ENCODE peak calls at places on chromosomes 5 and 9, in seven cellular contexts. A is left lobe of liver, O is AG08395, Q is neuronal stem cell, I is lower lobe of right lung, G is substantia nigra, F is HS-27A. H is an unnamed sample.

GRCh38 chr5:58469895-58470294 is 10.0 kb upstream of the PLK2 start:
- DNase-seq in I (no peak), G (no peak), A (no peak), Q (no peak), O (no peak), F (no peak), H (no peak)

GRCh38 chr5:140112685-140113179 is 1.2 kb upstream of the PURA start:
- DNase-seq in G (no peak), A (no peak), O (no peak), I (no peak), F (no peak), Q (no peak), H (no peak)

GRCh38 chr9:124835026-124835501 is 18.2 kb upstream of the WDR38 start:
- DNase-seq in Q (no peak), A (no peak), O (no peak), F (peak), G (no peak), I (no peak), H (no peak)

GRCh38 chr9:125374443-125375309 is 113.0 kb downstream of the GAPVD1 start:
- DNase-seq in F (peak), I (peak), A (peak), Q (peak), G (no peak), O (peak), H (peak)

GRCh38 chr9:129320575-129321311 is 142.7 kb upstream of the IER5L start:
- DNase-seq in F (no peak), G (no peak), Q (no peak), A (peak), O (peak), I (peak), H (no peak)

GRCh38 chr9:20593551-20593950 is 28.7 kb downstream of the MLLT3 start:
- DNase-seq in A (no peak), I (no peak), O (peak), Q (no peak), F (no peak), G (no peak), H (no peak)

GRCh38 chr9:94213513-94214124 is 45.5 kb upstream of the ZNF169 start:
- DNase-seq in G (peak), A (peak), Q (peak), I (peak), O (peak), F (peak), H (peak)

GRCh38 chr9:127144670-127145458 is 22.4 kb upstream of the ANGPTL2 start:
- DNase-seq in F (no peak), O (no peak), I (no peak), A (no peak), Q (no peak), G (no peak), H (no peak)

GRCh38 chr5:98768160-98769005 is 5.1 kb upstream of the RGMB start:
- DNase-seq in G (no peak), O (peak), Q (peak), I (peak), F (no peak), A (no peak), H (peak)

GRCh38 chr9:84839538-84839937 is 170.0 kb downstream of the NTRK2 start:
- DNase-seq in O (peak), G (no peak), Q (no peak), A (no peak), I (no peak), F (no peak), H (no peak)

GRCh38 chr9:134635431-134636141 is 6.0 kb upstream of the COL5A1 start:
- DNase-seq in G (no peak), Q (no peak), F (no peak), O (no peak), I (peak), A (no peak), H (no peak)

GRCh38 chr9:98916660-98917059 is 27.0 kb upstream of the COL15A1 start:
- DNase-seq in O (peak), A (no peak), F (no peak), Q (no peak), I (no peak), G (no peak), H (no peak)

GRCh38 chr5:88772831-88773230 is 110.2 kb downstream of the MEF2C start:
- DNase-seq in O (no peak), F (no peak), A (no peak), I (no peak), G (no peak), Q (no peak), H (no peak)

GRCh38 chr9:89178162-89179120 is at the start of gene SHC3:
- DNase-seq in Q (peak), G (no peak), F (no peak), I (no peak), O (no peak), A (no peak), H (no peak)

GRCh38 chr9:121288874-121289553 is 21.1 kb downstream of the GSN start:
- DNase-seq in Q (peak), F (no peak), A (peak), O (peak), I (peak), G (no peak), H (no peak)

GRCh38 chr5:4907636-4908035 is 232.5 kb upstream of the ADAMTS16 start:
- DNase-seq in F (no peak), G (no peak), O (no peak), Q (no peak), A (no peak), I (no peak), H (no peak)

GRCh38 chr5:139593716-139594319 is 32.7 kb downstream of the UBE2D2 start:
- DNase-seq in A (no peak), I (no peak), G (no peak), O (peak), F (peak), Q (no peak), H (no peak)

GRCh38 chr5:53403291-53403690 is 77.1 kb upstream of the FST start:
- DNase-seq in G (no peak), A (no peak), Q (no peak), O (no peak), I (no peak), F (no peak), H (no peak)

GRCh38 chr5:2183154-2184023 is 300.7 kb upstream of the IRX4 start:
- DNase-seq in O (no peak), F (no peak), Q (no peak), A (peak), G (no peak), I (no peak), H (no peak)

GRCh38 chr9:89669361-89669842 is 64.6 kb downstream of the GADD45G start:
- DNase-seq in I (no peak), A (peak), Q (no peak), F (no peak), O (no peak), G (no peak), H (no peak)

GRCh38 chr9:131912069-131912468 is 167.6 kb downstream of the MED27 start:
- DNase-seq in G (no peak), O (no peak), Q (no peak), A (no peak), I (no peak), F (no peak), H (no peak)

GRCh38 chr5:50711280-50711679 is 44.8 kb downstream of the PARP8 start:
- DNase-seq in I (no peak), F (no peak), G (no peak), O (peak), Q (no peak), A (peak), H (no peak)

GRCh38 chr5:149904293-149904886 is 40.2 kb downstream of the PDE6A start:
- DNase-seq in I (no peak), A (no peak), G (no peak), Q (no peak), F (no peak), O (no peak), H (no peak)

GRCh38 chr5:78550891-78551290 is 97.7 kb downstream of the LHFPL2 start:
- DNase-seq in F (no peak), I (no peak), G (no peak), Q (no peak), O (peak), A (no peak), H (no peak)

GRCh38 chr5:543755-544674 is 19.8 kb upstream of the SLC9A3 start:
- DNase-seq in F (no peak), Q (no peak), I (peak), A (no peak), O (no peak), G (no peak), H (no peak)

GRCh38 chr5:1874820-1875219 is 7.9 kb downstream of the IRX4 start:
- DNase-seq in I (no peak), G (no peak), F (no peak), Q (no peak), A (no peak), O (no peak), H (no peak)

GRCh38 chr9:31146485-31147166 is 1237.8 kb upstream of the ACO1 start:
- DNase-seq in Q (no peak), O (no peak), F (no peak), A (no peak), G (no peak), I (no peak), H (no peak)

GRCh38 chr5:88786217-88786560 is 96.8 kb downstream of the MEF2C start:
- DNase-seq in A (no peak), O (peak), G (no peak), Q (no peak), F (no peak), I (no peak), H (no peak)

GRCh38 chr9:120877276-120878034 is 467 bp upstream of the PHF19 start:
- DNase-seq in Q (peak), I (peak), A (peak), O (peak), G (no peak), F (no peak), H (peak)

GRCh38 chr9:108477538-108478006 is 378.2 kb downstream of the ACTL7B start:
- DNase-seq in Q (no peak), A (no peak), G (no peak), F (no peak), O (peak), I (no peak), H (no peak)

GRCh38 chr9:8101607-8102006 is 302.0 kb upstream of the DMAC1 start:
- DNase-seq in Q (no peak), I (no peak), F (no peak), G (no peak), A (no peak), O (no peak), H (no peak)

GRCh38 chr9:107176701-107177100 is 106.4 kb upstream of the RAD23B start:
- DNase-seq in G (no peak), O (peak), Q (no peak), A (no peak), I (no peak), F (no peak), H (no peak)

H was measured in NCI-H1930.